ENCODE peak calls at places on chromosomes 4 and X, in five cellular contexts. N, Y, T, B and K are unnamed samples.

GRCh38 chr4:30744957-30745640 is 24.9 kb downstream of the PCDH7 start:
- DNase-seq in T (no peak), B (no peak), Y (no peak), N (no peak), K (no peak)

GRCh38 chr4:109921384-109921808 is 8.7 kb downstream of the EGF start:
- DNase-seq in B (no peak), Y (no peak), T (no peak), N (no peak), K (no peak)

GRCh38 chr4:183540498-183540953 is 35.7 kb downstream of the ING2 start:
- DNase-seq in N (no peak), T (no peak), B (no peak), Y (no peak), K (no peak)

GRCh38 chrX:55742649-55743048 is 25.1 kb downstream of the RRAGB start:
- DNase-seq in T (no peak), N (no peak), Y (no peak), B (no peak), K (no peak)

GRCh38 chr4:104592894-104593470 is 98.3 kb upstream of the CXXC4 start:
- DNase-seq in N (no peak), B (no peak), T (no peak), Y (peak), K (no peak)

GRCh38 chr4:112704991-112705845 is 68.3 kb downstream of the LARP7 start:
- DNase-seq in N (no peak), T (peak), B (no peak), Y (peak), K (peak)

GRCh38 chrX:129984196-129984962 is 1.9 kb downstream of the BCORL1 start:
- DNase-seq in N (peak), T (no peak), Y (peak), B (peak), K (no peak)

GRCh38 chr4:109589605-109590004 is 29.6 kb downstream of the MCUB start:
- DNase-seq in B (no peak), T (no peak), Y (no peak), N (no peak), K (no peak)

GRCh38 chrX:109360301-109360700 is 121.6 kb downstream of the GUCY2F start:
- DNase-seq in N (no peak), T (no peak), Y (no peak), B (no peak), K (no peak)

GRCh38 chr4:117664706-117665444 is 369.4 kb upstream of the NDST3 start:
- DNase-seq in B (no peak), Y (no peak), T (no peak), N (no peak), K (no peak)

GRCh38 chr4:6942238-6942800 is 32.7 kb downstream of the TBC1D14 start:
- DNase-seq in N (peak), T (peak), B (peak), Y (no peak), K (peak)

GRCh38 chr4:24772061-24772705 is 23.2 kb upstream of the SOD3 start:
- DNase-seq in T (no peak), N (no peak), B (no peak), Y (no peak), K (no peak)

GRCh38 chr4:147590249-147590920 is 26.8 kb upstream of the TMEM184C start:
- DNase-seq in Y (peak), B (peak), T (peak), N (peak), K (peak)

GRCh38 chr4:152166567-152166966 is 369.3 kb downstream of the FBXW7 start:
- DNase-seq in N (peak), B (peak), Y (peak), T (no peak), K (no peak)

GRCh38 chrX:130024127-130024526 is 41.7 kb downstream of the BCORL1 start:
- DNase-seq in T (no peak), B (peak), Y (peak), N (peak), K (no peak)

GRCh38 chrX:125340508-125340907 is 20.8 kb downstream of the TEX13C start:
- DNase-seq in N (no peak), Y (no peak), T (no peak), B (no peak), K (no peak)

GRCh38 chr4:89301902-89302301 is 5.7 kb downstream of the GPRIN3 start:
- DNase-seq in B (no peak), T (no peak), Y (no peak), N (no peak), K (no peak)

GRCh38 chr4:139857021-139857420 is 191.4 kb downstream of the MGST2 start:
- DNase-seq in N (peak), B (peak), T (no peak), Y (peak), K (no peak)

GRCh38 chr4:77728420-77728819 is 90.7 kb downstream of the CNOT6L start:
- DNase-seq in N (no peak), T (no peak), Y (no peak), B (no peak), K (no peak)

GRCh38 chr4:66555301-66555700 is 885.0 kb upstream of the EPHA5 start:
- DNase-seq in T (no peak), B (no peak), N (no peak), Y (no peak), K (no peak)

GRCh38 chrX:69210513-69211065 is 45.3 kb upstream of the PJA1 start:
- DNase-seq in T (no peak), Y (no peak), N (no peak), B (no peak), K (no peak)

GRCh38 chr4:121675715-121676114 is 21.1 kb downstream of the ANXA5 start:
- DNase-seq in Y (no peak), N (no peak), B (no peak), T (no peak), K (no peak)

GRCh38 chrX:47358387-47359065 is 11.9 kb upstream of the ZNF157 start:
- DNase-seq in B (peak), T (no peak), Y (no peak), N (peak), K (peak)

GRCh38 chrX:154051210-154051810 is 31.6 kb upstream of the IRAK1 start:
- DNase-seq in Y (peak), B (peak), T (peak), N (peak), K (no peak)

GRCh38 chr4:93828332-93828829 is at the start of gene ATOH1:
- DNase-seq in B (no peak), N (no peak), T (no peak), Y (peak), K (no peak)

GRCh38 chr4:113958766-113959540 is 20.5 kb downstream of the ARSJ start:
- DNase-seq in B (no peak), T (peak), N (no peak), Y (peak), K (peak)

GRCh38 chr4:160414516-160414915 is 1311.6 kb downstream of the RAPGEF2 start:
- DNase-seq in T (no peak), B (no peak), Y (no peak), N (no peak), K (no peak)

GRCh38 chr4:72987741-72988729 is 81.5 kb downstream of the COX18 start:
- DNase-seq in N (no peak), Y (no peak), T (no peak), B (no peak), K (no peak)

GRCh38 chr4:149113804-149114430 is 671.7 kb upstream of the NR3C2 start:
- DNase-seq in N (no peak), Y (no peak), T (peak), B (no peak), K (no peak)

GRCh38 chr4:147837435-147837834 is 105.5 kb downstream of the ARHGAP10 start:
- DNase-seq in T (no peak), B (no peak), Y (peak), N (no peak), K (no peak)

GRCh38 chr4:95869961-95870500 is 30.1 kb downstream of the PDHA2 start:
- DNase-seq in T (no peak), Y (no peak), B (no peak), N (no peak), K (no peak)

GRCh38 chr4:17814140-17814539 is 3.4 kb downstream of the NCAPG start:
- DNase-seq in T (no peak), N (no peak), B (no peak), Y (no peak), K (peak)

GRCh38 chr4:120085705-120086104 is 19.1 kb upstream of the MAD2L1 start:
- DNase-seq in B (no peak), Y (no peak), T (peak), N (no peak), K (no peak)

GRCh38 chr4:87461281-87461700 is 38.9 kb downstream of the NUDT9 start:
- DNase-seq in B (no peak), N (no peak), Y (no peak), T (no peak), K (no peak)

GRCh38 chr4:145293658-145294057 is 113.3 kb upstream of the OTUD4 start:
- DNase-seq in Y (no peak), T (no peak), N (no peak), B (no peak), K (no peak)